ENCODE peak calls at places on chromosomes 6 and 20, in four cellular contexts. One of them, this sample, is unnamed.

GRCh38 chr6:3281669-3282460 is 23.1 kb downstream of the PSMG4 start:
- DNase-seq in M059J: peak
- DNase-seq in NCI-H1417: no peak
- DNase-seq in amniotic stem cell: peak
- DNase-seq in this sample: peak

GRCh38 chr6:156794963-156795362 is 17.8 kb downstream of the ARID1B start:
- DNase-seq in M059J: no peak
- DNase-seq in NCI-H1417: no peak
- DNase-seq in amniotic stem cell: no peak
- DNase-seq in this sample: no peak

GRCh38 chr20:51116765-51117686 is 94.1 kb upstream of the KCNG1 start:
- DNase-seq in M059J: peak
- DNase-seq in NCI-H1417: no peak
- DNase-seq in amniotic stem cell: no peak
- DNase-seq in this sample: no peak

GRCh38 chr6:81844686-81845085 is 92.2 kb upstream of the TENT5A start:
- DNase-seq in M059J: no peak
- DNase-seq in NCI-H1417: no peak
- DNase-seq in amniotic stem cell: no peak
- DNase-seq in this sample: peak

GRCh38 chr6:158909938-158910337 is 90.1 kb downstream of the RSPH3 start:
- DNase-seq in M059J: no peak
- DNase-seq in NCI-H1417: no peak
- DNase-seq in amniotic stem cell: no peak
- DNase-seq in this sample: no peak

GRCh38 chr6:40819182-40819834 is 219.7 kb downstream of the UNC5CL start:
- DNase-seq in M059J: peak
- DNase-seq in NCI-H1417: no peak
- DNase-seq in amniotic stem cell: no peak
- DNase-seq in this sample: no peak

GRCh38 chr20:52529856-52530255 is 338.3 kb upstream of the ZFP64 start:
- DNase-seq in M059J: peak
- DNase-seq in NCI-H1417: no peak
- DNase-seq in amniotic stem cell: no peak
- DNase-seq in this sample: peak

GRCh38 chr6:143510991-143511891 is at the start of gene FUCA2:
- DNase-seq in M059J: peak
- DNase-seq in NCI-H1417: peak
- DNase-seq in amniotic stem cell: peak
- DNase-seq in this sample: peak

GRCh38 chr6:1222426-1223311 is 89.2 kb upstream of the FOXQ1 start:
- DNase-seq in M059J: peak
- DNase-seq in NCI-H1417: no peak
- DNase-seq in amniotic stem cell: no peak
- DNase-seq in this sample: no peak

GRCh38 chr6:1554881-1555569 is 54.7 kb upstream of the FOXC1 start:
- DNase-seq in M059J: peak
- DNase-seq in NCI-H1417: no peak
- DNase-seq in amniotic stem cell: no peak
- DNase-seq in this sample: peak

GRCh38 chr20:33910056-33910455 is 83.7 kb upstream of the RALY start:
- DNase-seq in M059J: peak
- DNase-seq in NCI-H1417: no peak
- DNase-seq in amniotic stem cell: no peak
- DNase-seq in this sample: no peak

GRCh38 chr6:72783667-72784066 is 161.8 kb downstream of the KCNQ5 start:
- DNase-seq in M059J: peak
- DNase-seq in NCI-H1417: no peak
- DNase-seq in amniotic stem cell: no peak
- DNase-seq in this sample: peak

GRCh38 chr20:62603021-62603906 is 39.0 kb upstream of the SLCO4A1 start:
- DNase-seq in M059J: peak
- DNase-seq in NCI-H1417: peak
- DNase-seq in amniotic stem cell: no peak
- DNase-seq in this sample: no peak

GRCh38 chr6:101633081-101633480 is 239.6 kb downstream of the GRIK2 start:
- DNase-seq in M059J: no peak
- DNase-seq in NCI-H1417: no peak
- DNase-seq in amniotic stem cell: no peak
- DNase-seq in this sample: no peak

GRCh38 chr6:25371037-25371347 is 91.8 kb downstream of the CARMIL1 start:
- DNase-seq in M059J: no peak
- DNase-seq in NCI-H1417: no peak
- DNase-seq in amniotic stem cell: no peak
- DNase-seq in this sample: no peak

GRCh38 chr6:158784505-158784904 is 34.7 kb downstream of the EZR start:
- DNase-seq in M059J: peak
- DNase-seq in NCI-H1417: no peak
- DNase-seq in amniotic stem cell: no peak
- DNase-seq in this sample: peak

GRCh38 chr6:140051521-140052455 is 677.3 kb upstream of the CITED2 start:
- DNase-seq in M059J: peak
- DNase-seq in NCI-H1417: peak
- DNase-seq in amniotic stem cell: peak
- DNase-seq in this sample: peak

GRCh38 chr20:40262219-40262618 is 426.8 kb downstream of the MAFB start:
- DNase-seq in M059J: no peak
- DNase-seq in NCI-H1417: no peak
- DNase-seq in amniotic stem cell: no peak
- DNase-seq in this sample: no peak

GRCh38 chr6:89471287-89471867 is 38.4 kb downstream of the ANKRD6 start:
- DNase-seq in M059J: no peak
- DNase-seq in NCI-H1417: peak
- DNase-seq in amniotic stem cell: no peak
- DNase-seq in this sample: no peak

GRCh38 chr6:36252005-36252404 is 17.9 kb upstream of the PNPLA1 start:
- DNase-seq in M059J: no peak
- DNase-seq in NCI-H1417: no peak
- DNase-seq in amniotic stem cell: no peak
- DNase-seq in this sample: no peak

GRCh38 chr6:165766457-165766856 is 103.4 kb upstream of the PDE10A start:
- DNase-seq in M059J: peak
- DNase-seq in NCI-H1417: no peak
- DNase-seq in amniotic stem cell: no peak
- DNase-seq in this sample: no peak

GRCh38 chr6:83827050-83827449 is 26.1 kb upstream of the RIPPLY2 start:
- DNase-seq in M059J: peak
- DNase-seq in NCI-H1417: no peak
- DNase-seq in amniotic stem cell: no peak
- DNase-seq in this sample: no peak

GRCh38 chr20:51444472-51444871 is 98.0 kb downstream of the NFATC2 start:
- DNase-seq in M059J: no peak
- DNase-seq in NCI-H1417: no peak
- DNase-seq in amniotic stem cell: peak
- DNase-seq in this sample: peak

This sample was measured in GM03348.